ENCODE peak calls at places on chromosomes 11 and 22, in nine cellular contexts. J is effector memory CD4-positive, alpha-beta T cell; V is ovary; C is lower lobe of right lung; T is Peyer's patch; S is adipocyte; I is endodermal cell; Y is mucosa of descending colon; H is IMR-90. K is an unnamed sample. For H3K4me1, the result is how much of the 10 kb centered on the place peaks cover.

GRCh38 chr11:45771942-45772522 is 32.9 kb upstream of the SLC35C1 start:
- DNase-seq in J (peak), V (peak), C (peak), T (peak), S (peak), I (peak), Y (peak), H (peak), K (peak)

GRCh38 chr11:1118755-1119275 is 38.9 kb upstream of the MUC5AC start:
- DNase-seq in J (no peak), V (no peak), C (no peak), T (no peak), S (no peak), I (peak), Y (no peak), H (no peak), K (peak)

GRCh38 chr11:61384271-61385242 is 7.8 kb upstream of the TMEM216 start:
- DNase-seq in J (no peak), V (no peak), C (no peak), T (no peak), S (no peak), I (peak), Y (peak), H (peak), K (peak)

GRCh38 chr22:19806213-19807160 is 45.9 kb downstream of the TBX1 start:
- DNase-seq in J (no peak), V (peak), C (peak), T (peak), S (no peak), I (peak), Y (peak), H (no peak), K (peak)

GRCh38 chr22:46349681-46350080 is 14.2 kb downstream of the TRMU start:
- DNase-seq in J (no peak), V (no peak), C (peak), T (no peak), S (no peak), I (no peak), Y (no peak), H (no peak), K (no peak)

GRCh38 chr22:35043251-35043931 is 22.6 kb upstream of the ISX start:
- DNase-seq in J (no peak), V (no peak), C (no peak), T (no peak), S (peak), I (peak), Y (peak), H (no peak), K (no peak)

GRCh38 chr22:50444663-50445062 is 30.2 kb downstream of the SBF1 start:
- DNase-seq in J (no peak), V (peak), C (peak), T (peak), S (peak), I (no peak), Y (no peak), H (peak), K (no peak)

GRCh38 chr11:31799036-31799793 is 11.9 kb downstream of the PAX6 start:
- DNase-seq in J (no peak), V (no peak), C (no peak), T (no peak), S (no peak), I (peak), Y (no peak), H (no peak), K (no peak)

GRCh38 chr11:10454902-10455631 is at the start of gene AMPD3:
- DNase-seq in J (no peak), V (peak), C (no peak), T (no peak), S (peak), I (no peak), Y (peak), H (peak), K (no peak)

GRCh38 chr11:2179516-2179915 is 7.9 kb upstream of the TH start:
- DNase-seq in J (no peak), V (no peak), C (no peak), T (no peak), S (no peak), I (no peak), Y (no peak), H (no peak), K (no peak)

GRCh38 chr22:45784357-45785277 is 113.0 kb downstream of the ATXN10 start:
- DNase-seq in J (no peak), V (no peak), C (no peak), T (no peak), S (no peak), I (no peak), Y (no peak), H (no peak), K (no peak)

GRCh38 chr11:96054870-96055705 is 131.2 kb upstream of the MTMR2 start:
- DNase-seq in J (no peak), V (no peak), C (no peak), T (no peak), S (peak), I (no peak), Y (no peak), H (peak), K (no peak)

GRCh38 chr11:75261474-75261847 is 20.9 kb downstream of the TPBGL start:
- DNase-seq in J (no peak), V (peak), C (no peak), T (no peak), S (no peak), I (no peak), Y (no peak), H (no peak), K (peak)

GRCh38 chr11:117221775-117222517 is 9.9 kb downstream of the PCSK7 start:
- DNase-seq in J (no peak), V (peak), C (no peak), T (peak), S (peak), I (peak), Y (peak), H (peak), K (no peak)

GRCh38 chr11:33721291-33721840 is 14.9 kb downstream of the CD59 start:
- DNase-seq in J (no peak), V (no peak), C (no peak), T (no peak), S (peak), I (no peak), Y (no peak), H (peak), K (no peak)

GRCh38 chr11:27545035-27545434 is 38.5 kb upstream of the LIN7C start:
- DNase-seq in J (no peak), V (no peak), C (no peak), T (no peak), S (no peak), I (no peak), Y (no peak), H (no peak), K (no peak)

GRCh38 chr11:125263268-125263790 is 98.8 kb downstream of the PKNOX2 start:
- DNase-seq in J (no peak), V (peak), C (peak), T (peak), S (peak), I (peak), Y (peak), H (peak), K (peak)

GRCh38 chr11:118236170-118236569 is 11.4 kb upstream of the JAML start:
- DNase-seq in J (no peak), V (no peak), C (no peak), T (no peak), S (no peak), I (no peak), Y (no peak), H (no peak), K (no peak)

GRCh38 chr11:45876401-45876800 is 9.1 kb upstream of the MAPK8IP1 start:
- DNase-seq in J (no peak), V (no peak), C (no peak), T (no peak), S (no peak), I (no peak), Y (no peak), H (no peak), K (no peak)

GRCh38 chr11:9273430-9274336 is 8.5 kb upstream of the DENND5A start:
- DNase-seq in J (no peak), V (no peak), C (no peak), T (no peak), S (no peak), I (peak), Y (no peak), H (peak), K (no peak)

GRCh38 chr11:57735655-57736298 is 5.5 kb upstream of the SELENOH start:
- DNase-seq in J (no peak), V (no peak), C (no peak), T (no peak), S (no peak), I (peak), Y (peak), H (no peak), K (no peak)

GRCh38 chr11:36510567-36511020 is 522 bp upstream of the TRAF6 start:
- DNase-seq in J (no peak), V (no peak), C (no peak), T (no peak), S (peak), I (no peak), Y (peak), H (peak), K (no peak)

GRCh38 chr22:24021304-24021703 is 10.2 kb downstream of the CABIN1 start:
- DNase-seq in J (no peak), V (no peak), C (no peak), T (no peak), S (no peak), I (no peak), Y (no peak), H (no peak), K (no peak)

GRCh38 chr22:36374603-36375024 is 13.2 kb downstream of the MYH9 start:
- DNase-seq in J (no peak), V (no peak), C (no peak), T (peak), S (no peak), I (peak), Y (no peak), H (peak), K (no peak)

GRCh38 chr22:19085233-19086043 is 36.8 kb downstream of the DGCR2 start:
- DNase-seq in J (no peak), V (no peak), C (no peak), T (no peak), S (peak), I (peak), Y (no peak), H (peak), K (peak)

GRCh38 chr11:44832452-44832851 is 105.7 kb downstream of the TSPAN18 start:
- DNase-seq in J (no peak), V (no peak), C (no peak), T (no peak), S (no peak), I (no peak), Y (no peak), H (no peak), K (no peak)

GRCh38 chr11:5021996-5022395 is 24.3 kb upstream of the OR52J3 start:
- DNase-seq in J (no peak), V (no peak), C (no peak), T (no peak), S (no peak), I (no peak), Y (no peak), H (no peak), K (no peak)

GRCh38 chr11:20277014-20277413 is 86.5 kb upstream of the HTATIP2 start:
- DNase-seq in J (no peak), V (no peak), C (no peak), T (no peak), S (no peak), I (no peak), Y (no peak), H (no peak), K (no peak)

DNA sequence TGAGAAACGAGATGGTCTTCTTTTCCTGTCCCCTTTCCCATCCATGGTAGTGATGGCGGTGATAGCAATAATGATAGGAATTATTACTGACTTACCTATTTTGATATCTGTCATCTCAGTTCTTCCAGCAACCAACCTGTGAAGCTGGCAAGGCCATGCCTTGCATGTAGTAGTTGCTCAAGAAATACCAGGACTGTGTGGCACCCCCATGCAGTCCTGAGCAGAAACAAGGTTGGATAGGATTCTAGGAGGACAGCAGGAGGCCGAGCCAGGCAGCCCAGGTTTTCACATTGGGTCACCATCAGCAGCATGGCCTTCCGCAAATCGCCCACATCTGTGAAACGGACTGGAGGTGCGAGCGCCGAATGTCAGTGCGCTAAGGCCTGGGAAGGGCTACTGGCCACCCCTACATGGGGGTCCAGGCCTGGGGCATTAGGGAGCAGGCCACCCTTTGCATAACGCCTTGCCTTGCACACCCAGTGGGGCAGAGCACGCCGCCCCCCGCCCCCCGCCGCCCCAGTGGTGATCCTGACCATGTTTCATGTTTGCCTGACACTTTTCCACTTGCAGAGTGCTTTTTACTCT is 2.5 kb downstream of the GRK2 start:
- DNase-seq in J (no peak), V (peak), C (peak), T (peak), S (no peak), I (no peak), Y (no peak), H (no peak), K (peak)
- H3K4me1 ChIP-seq in J (half or more), V (under half), C (half or more), T (half or more), S (half or more), I (under half), Y (half or more), H (under half), K (half or more)

DNA sequence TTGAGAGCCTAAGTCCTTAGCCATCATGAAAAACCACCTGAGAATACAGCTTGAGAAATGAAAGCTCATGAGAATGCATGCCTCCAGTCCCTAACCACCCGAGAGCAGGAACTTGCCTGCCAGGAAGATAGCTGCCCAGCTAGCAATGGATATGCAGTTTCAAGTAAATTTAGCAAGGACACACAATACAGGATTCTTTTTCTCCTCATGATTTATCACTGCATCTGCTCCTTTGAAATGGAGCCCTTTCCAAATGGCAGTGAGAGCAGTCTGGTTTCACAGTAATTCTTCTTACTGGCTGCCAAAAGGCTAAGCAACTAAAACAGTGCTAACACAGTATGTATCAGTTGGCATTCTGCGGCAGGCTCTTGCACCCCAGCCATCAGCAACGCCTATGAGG is 109.9 kb downstream of the MICAL3 start:
- DNase-seq in J (no peak), V (no peak), C (no peak), T (no peak), S (no peak), I (no peak), Y (no peak), H (no peak), K (no peak)
- H3K4me1 ChIP-seq in J (under half), V (under half), C (under half), T (under half), S (under half), I (under half), Y (under half), H (under half), K (under half)

GRCh38 chr22:44537016-44537936 is 39.2 kb upstream of the RTL6 start:
- DNase-seq in J (no peak), V (no peak), C (no peak), T (no peak), S (peak), I (peak), Y (no peak), H (no peak), K (peak)
- H3K4me1 ChIP-seq in J (under half), V (under half), C (under half), T (under half), S (under half), I (under half), Y (under half), H (under half), K (under half)

GRCh38 chr11:14448229-14448628 is 51.4 kb downstream of the COPB1 start:
- DNase-seq in J (no peak), V (no peak), C (no peak), T (no peak), S (no peak), I (no peak), Y (no peak), H (no peak), K (no peak)
- H3K4me1 ChIP-seq in J (under half), V (under half), C (under half), T (under half), S (under half), I (under half), Y (under half), H (under half), K (under half)

GRCh38 chr22:22023581-22024137 is 41.1 kb upstream of the TOP3B start:
- DNase-seq in J (no peak), V (no peak), C (no peak), T (no peak), S (no peak), I (no peak), Y (no peak), H (no peak), K (no peak)
- H3K4me1 ChIP-seq in J (under half), V (under half), C (under half), T (under half), S (under half), I (under half), Y (under half), H (under half), K (under half)

K was measured in upper lobe of right lung.